ENCODE peak calls at places on chromosomes 3 and 15, in ten cellular contexts. D is HEK293T; F is upper lobe of left lung; Y is left cardiac atrium; U is effector memory CD4-positive, alpha-beta T cell; W is heart left ventricle; R is cardiac fibroblast; N is ELF-1; H is RPMI7951; T is BJ. C is an unnamed sample.

GRCh38 chr3:46091046-46091445 is 63.8 kb upstream of the XCR1 start:
- DNase-seq in D (no peak), F (peak), Y (no peak), U (no peak), W (no peak), R (no peak), N (no peak), H (no peak), T (no peak), C (no peak)

GRCh38 chr3:47113669-47114365 is 50.1 kb downstream of the SETD2 start:
- DNase-seq in D (no peak), F (no peak), Y (no peak), U (no peak), W (no peak), R (no peak), N (no peak), H (peak), T (peak), C (no peak)

GRCh38 chr3:46917257-46917656 is 39.7 kb downstream of the PTH1R start:
- DNase-seq in D (no peak), F (no peak), Y (no peak), U (no peak), W (no peak), R (no peak), N (no peak), H (no peak), T (no peak), C (no peak)

GRCh38 chr3:141524988-141525387 is 38.2 kb downstream of the RASA2 start:
- DNase-seq in D (no peak), F (no peak), Y (no peak), U (no peak), W (no peak), R (no peak), N (no peak), H (no peak), T (no peak), C (no peak)

GRCh38 chr15:72011291-72011940 is 106.5 kb downstream of the MYO9A start:
- DNase-seq in D (no peak), F (no peak), Y (no peak), U (no peak), W (no peak), R (no peak), N (no peak), H (no peak), T (no peak), C (no peak)

GRCh38 chr3:161508852-161509477 is 12.4 kb downstream of the OTOL1 start:
- DNase-seq in D (peak), F (no peak), Y (no peak), U (no peak), W (no peak), R (peak), N (no peak), H (no peak), T (no peak), C (no peak)

GRCh38 chr15:29183071-29183831 is 86.4 kb downstream of the NSMCE3 start:
- DNase-seq in D (peak), F (no peak), Y (no peak), U (no peak), W (no peak), R (no peak), N (peak), H (peak), T (no peak), C (no peak)

GRCh38 chr3:126346466-126346865 is 10.7 kb downstream of the KLF15 start:
- DNase-seq in D (no peak), F (no peak), Y (no peak), U (no peak), W (no peak), R (no peak), N (no peak), H (no peak), T (no peak), C (no peak)

GRCh38 chr3:139358857-139359562 is 15.2 kb downstream of the MRPS22 start:
- DNase-seq in D (no peak), F (no peak), Y (no peak), U (no peak), W (no peak), R (no peak), N (no peak), H (no peak), T (no peak), C (no peak)

GRCh38 chr3:89059201-89059600 is 48.2 kb upstream of the EPHA3 start:
- DNase-seq in D (no peak), F (no peak), Y (peak), U (no peak), W (no peak), R (peak), N (no peak), H (no peak), T (peak), C (no peak)

GRCh38 chr3:49882182-49882581 is 12.5 kb upstream of the CAMKV start:
- DNase-seq in D (no peak), F (no peak), Y (no peak), U (no peak), W (peak), R (peak), N (no peak), H (peak), T (no peak), C (no peak)

GRCh38 chr15:28018291-28019044 is 80.6 kb downstream of the OCA2 start:
- DNase-seq in D (no peak), F (peak), Y (no peak), U (no peak), W (no peak), R (no peak), N (no peak), H (no peak), T (no peak), C (no peak)

GRCh38 chr3:58249358-58250092 is 11.9 kb downstream of the ABHD6 start:
- DNase-seq in D (no peak), F (no peak), Y (no peak), U (no peak), W (no peak), R (no peak), N (peak), H (no peak), T (no peak), C (no peak)

GRCh38 chr15:63019539-63020109 is 22.9 kb upstream of the TPM1 start:
- DNase-seq in D (peak), F (no peak), Y (no peak), U (no peak), W (no peak), R (peak), N (peak), H (peak), T (no peak), C (no peak)

GRCh38 chr3:188472331-188472730 is 318.4 kb downstream of the LPP start:
- DNase-seq in D (no peak), F (no peak), Y (no peak), U (no peak), W (no peak), R (no peak), N (no peak), H (peak), T (no peak), C (no peak)

GRCh38 chr3:17678116-17678741 is 64.2 kb downstream of the TBC1D5 start:
- DNase-seq in D (no peak), F (no peak), Y (no peak), U (no peak), W (no peak), R (peak), N (no peak), H (peak), T (no peak), C (no peak)

GRCh38 chr3:23435904-23436303 is 232.8 kb downstream of the UBE2E2 start:
- DNase-seq in D (no peak), F (no peak), Y (no peak), U (no peak), W (no peak), R (no peak), N (no peak), H (no peak), T (no peak), C (no peak)

GRCh38 chr3:48026951-48027908 is 11.0 kb upstream of the MAP4 start:
- DNase-seq in D (no peak), F (no peak), Y (no peak), U (no peak), W (no peak), R (no peak), N (no peak), H (no peak), T (no peak), C (no peak)

GRCh38 chr15:59165726-59166125 is 40.9 kb upstream of the LDHAL6B start:
- DNase-seq in D (no peak), F (no peak), Y (no peak), U (no peak), W (no peak), R (no peak), N (no peak), H (no peak), T (no peak), C (no peak)

GRCh38 chr3:39707314-39707909 is 102.0 kb upstream of the MYRIP start:
- DNase-seq in D (peak), F (no peak), Y (no peak), U (no peak), W (no peak), R (peak), N (no peak), H (peak), T (no peak), C (no peak)

GRCh38 chr3:149390772-149391212 is 13.3 kb upstream of the TM4SF1 start:
- DNase-seq in D (no peak), F (no peak), Y (no peak), U (no peak), W (no peak), R (no peak), N (peak), H (peak), T (no peak), C (no peak)

GRCh38 chr3:194167873-194168272 is 31.9 kb downstream of the HES1 start:
- DNase-seq in D (no peak), F (no peak), Y (no peak), U (no peak), W (no peak), R (no peak), N (no peak), H (no peak), T (no peak), C (no peak)

GRCh38 chr15:74613089-74613952 is 2.3 kb upstream of the CLK3 start:
- DNase-seq in D (no peak), F (no peak), Y (no peak), U (no peak), W (no peak), R (no peak), N (peak), H (no peak), T (no peak), C (no peak)

GRCh38 chr3:132232231-132232792 is 84.9 kb upstream of the ACP3 start:
- DNase-seq in D (no peak), F (no peak), Y (no peak), U (no peak), W (no peak), R (peak), N (no peak), H (peak), T (no peak), C (no peak)

GRCh38 chr15:52180196-52180835 is 10.9 kb downstream of the GNB5 start:
- DNase-seq in D (no peak), F (peak), Y (peak), U (peak), W (no peak), R (no peak), N (no peak), H (no peak), T (no peak), C (peak)

GRCh38 chr3:195249057-195249770 is 21.7 kb downstream of the XXYLT1 start:
- DNase-seq in D (no peak), F (no peak), Y (no peak), U (no peak), W (no peak), R (no peak), N (no peak), H (no peak), T (no peak), C (no peak)

GRCh38 chr3:193921480-193921879 is 214.5 kb upstream of the HES1 start:
- DNase-seq in D (no peak), F (no peak), Y (no peak), U (no peak), W (no peak), R (no peak), N (no peak), H (no peak), T (no peak), C (no peak)

GRCh38 chr3:49173116-49173791 is 1.9 kb downstream of the KLHDC8B start:
- DNase-seq in D (no peak), F (no peak), Y (peak), U (no peak), W (peak), R (peak), N (peak), H (peak), T (no peak), C (no peak)

GRCh38 chr3:107574650-107575049 is 51.9 kb downstream of the BBX start:
- DNase-seq in D (peak), F (no peak), Y (no peak), U (no peak), W (no peak), R (peak), N (no peak), H (peak), T (no peak), C (no peak)

C was measured in effector CD4-positive, alpha-beta T cell.